ENCODE peak calls at places on chromosomes 4 and X, in ten cellular contexts. One of them, this sample, is unnamed.

GRCh38 chr4:80388284-80388607 is 52.7 kb downstream of the CFAP299 start:
- DNase-seq in stomach: no peak
- DNase-seq in lower leg skin: no peak
- DNase-seq in uterus: no peak
- DNase-seq in Peyer's patch: no peak
- DNase-seq in H54: no peak
- DNase-seq in A549: no peak
- DNase-seq in NB4: no peak
- DNase-seq in adrenal gland: no peak
- DNase-seq in breast epithelium: no peak
- DNase-seq in this sample: no peak

GRCh38 chrX:38618152-38618551 is 56.8 kb downstream of the TSPAN7 start:
- DNase-seq in NB4: peak
- DNase-seq in A549: no peak
- DNase-seq in lower leg skin: no peak
- DNase-seq in H54: no peak
- DNase-seq in stomach: no peak
- DNase-seq in adrenal gland: no peak
- DNase-seq in uterus: no peak
- DNase-seq in Peyer's patch: no peak
- DNase-seq in breast epithelium: no peak
- DNase-seq in this sample: peak

GRCh38 chrX:71534773-71535544 is 2.1 kb downstream of the OGT start:
- DNase-seq in adrenal gland: no peak
- DNase-seq in NB4: no peak
- DNase-seq in stomach: no peak
- DNase-seq in H54: no peak
- DNase-seq in A549: no peak
- DNase-seq in Peyer's patch: no peak
- DNase-seq in uterus: no peak
- DNase-seq in breast epithelium: no peak
- DNase-seq in lower leg skin: no peak
- DNase-seq in this sample: peak

GRCh38 chr4:111045992-111046391 is 423.1 kb upstream of the PITX2 start:
- DNase-seq in H54: no peak
- DNase-seq in lower leg skin: no peak
- DNase-seq in A549: no peak
- DNase-seq in adrenal gland: no peak
- DNase-seq in NB4: no peak
- DNase-seq in breast epithelium: no peak
- DNase-seq in stomach: no peak
- DNase-seq in Peyer's patch: no peak
- DNase-seq in uterus: no peak
- DNase-seq in this sample: no peak

GRCh38 chrX:73214366-73215094 is at the start of gene NAP1L2:
- DNase-seq in adrenal gland: peak
- DNase-seq in stomach: no peak
- DNase-seq in NB4: peak
- DNase-seq in A549: peak
- DNase-seq in H54: no peak
- DNase-seq in uterus: peak
- DNase-seq in lower leg skin: peak
- DNase-seq in breast epithelium: peak
- DNase-seq in Peyer's patch: no peak
- DNase-seq in this sample: no peak

GRCh38 chr4:110988741-110989140 is 365.9 kb upstream of the PITX2 start:
- DNase-seq in NB4: no peak
- DNase-seq in lower leg skin: no peak
- DNase-seq in breast epithelium: no peak
- DNase-seq in Peyer's patch: no peak
- DNase-seq in A549: no peak
- DNase-seq in adrenal gland: no peak
- DNase-seq in stomach: no peak
- DNase-seq in H54: no peak
- DNase-seq in uterus: no peak
- DNase-seq in this sample: no peak

GRCh38 chr4:8066336-8066931 is 92.2 kb downstream of the ABLIM2 start:
- DNase-seq in A549: no peak
- DNase-seq in stomach: no peak
- DNase-seq in uterus: no peak
- DNase-seq in Peyer's patch: no peak
- DNase-seq in adrenal gland: no peak
- DNase-seq in NB4: no peak
- DNase-seq in H54: no peak
- DNase-seq in breast epithelium: no peak
- DNase-seq in lower leg skin: no peak
- DNase-seq in this sample: no peak

GRCh38 chr4:77052352-77052751 is 23.4 kb downstream of the CCNI start:
- DNase-seq in adrenal gland: peak
- DNase-seq in lower leg skin: no peak
- DNase-seq in H54: no peak
- DNase-seq in stomach: peak
- DNase-seq in A549: peak
- DNase-seq in uterus: peak
- DNase-seq in Peyer's patch: peak
- DNase-seq in NB4: peak
- DNase-seq in breast epithelium: no peak
- DNase-seq in this sample: peak

GRCh38 chr4:7941111-7942018 is 1.7 kb upstream of the AFAP1 start:
- DNase-seq in lower leg skin: no peak
- DNase-seq in adrenal gland: no peak
- DNase-seq in H54: peak
- DNase-seq in uterus: no peak
- DNase-seq in NB4: no peak
- DNase-seq in Peyer's patch: no peak
- DNase-seq in breast epithelium: no peak
- DNase-seq in A549: no peak
- DNase-seq in stomach: no peak
- DNase-seq in this sample: no peak

GRCh38 chr4:18081708-18082107 is 60.2 kb upstream of the LCORL start:
- DNase-seq in stomach: no peak
- DNase-seq in H54: no peak
- DNase-seq in Peyer's patch: no peak
- DNase-seq in A549: no peak
- DNase-seq in adrenal gland: no peak
- DNase-seq in NB4: no peak
- DNase-seq in uterus: no peak
- DNase-seq in lower leg skin: no peak
- DNase-seq in breast epithelium: no peak
- DNase-seq in this sample: no peak

DNA sequence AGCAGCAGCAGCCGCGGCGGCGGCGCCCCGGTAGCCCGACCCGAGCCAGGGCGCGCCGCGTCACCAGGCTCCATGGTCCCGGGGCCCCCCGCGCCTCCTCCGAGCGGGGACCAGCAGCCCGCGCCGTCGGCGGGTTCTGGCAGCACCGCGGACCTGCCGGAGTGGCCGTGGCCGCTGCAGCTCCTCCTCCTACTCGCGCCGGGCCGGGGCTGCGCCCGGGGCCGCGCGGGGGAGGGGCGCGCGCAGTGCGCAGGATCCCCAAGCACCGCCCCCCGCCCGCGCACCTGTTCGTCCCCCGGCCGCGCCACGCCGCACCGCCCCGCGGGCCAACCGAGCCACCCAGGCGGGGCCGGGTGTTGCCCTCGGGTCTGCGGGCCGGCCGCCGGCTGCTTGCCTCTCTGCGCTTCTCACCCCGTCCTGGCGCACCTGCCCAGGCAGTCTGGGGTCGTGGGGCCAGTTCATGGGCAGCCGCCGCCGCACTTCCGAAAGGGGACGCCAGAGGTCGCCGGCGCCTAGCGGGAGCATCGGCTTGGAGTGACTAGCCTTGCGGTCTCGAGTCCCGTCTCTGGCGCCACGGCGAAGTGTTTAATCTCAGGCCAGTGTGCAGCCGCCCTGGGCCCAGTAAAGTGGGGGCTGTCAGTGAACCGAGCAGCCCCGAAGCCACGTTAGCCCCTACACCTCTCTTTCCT is at the start of gene SLC9A7:
- DNase-seq in Peyer's patch: peak
- DNase-seq in H54: no peak
- DNase-seq in uterus: peak
- DNase-seq in stomach: peak
- DNase-seq in NB4: peak
- DNase-seq in lower leg skin: peak
- DNase-seq in adrenal gland: peak
- DNase-seq in A549: peak
- DNase-seq in breast epithelium: peak
- DNase-seq in this sample: peak
- TF ChIP-seq POLR2A in Peyer's patch: no peak
- TF ChIP-seq POLR2A in H54: peak
- TF ChIP-seq POLR2A in uterus: no peak
- TF ChIP-seq POLR2A in stomach: no peak
- TF ChIP-seq POLR2A in NB4: no peak
- TF ChIP-seq POLR2A in lower leg skin: no peak
- TF ChIP-seq POLR2A in adrenal gland: peak
- TF ChIP-seq POLR2A in A549: peak
- TF ChIP-seq POLR2A in breast epithelium: no peak
- TF ChIP-seq POLR2A in this sample: no peak

DNA sequence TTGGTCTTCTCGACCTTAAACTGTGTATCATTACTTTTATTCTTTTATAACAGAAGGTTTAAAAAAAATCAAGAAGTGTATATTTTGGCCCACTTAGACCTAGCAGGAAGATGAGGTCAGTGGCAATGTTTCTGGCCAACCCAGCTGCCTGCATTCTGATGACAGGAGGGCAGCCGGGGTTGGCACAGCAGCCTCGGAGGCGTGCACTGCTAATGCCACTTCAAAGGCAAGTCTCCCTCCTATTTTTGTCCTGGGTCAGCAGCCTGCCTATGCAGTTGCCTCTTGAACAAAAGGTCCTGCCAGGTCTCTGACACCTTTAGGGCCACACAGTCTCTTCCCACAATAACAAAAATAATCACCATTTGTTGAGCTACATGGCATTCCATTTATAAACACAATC is 89.4 kb upstream of the MYOZ2 start:
- DNase-seq in stomach: peak
- DNase-seq in uterus: no peak
- DNase-seq in A549: no peak
- DNase-seq in adrenal gland: peak
- DNase-seq in lower leg skin: no peak
- DNase-seq in H54: no peak
- DNase-seq in Peyer's patch: no peak
- DNase-seq in NB4: no peak
- DNase-seq in breast epithelium: peak
- DNase-seq in this sample: no peak
- TF ChIP-seq POLR2A in stomach: no peak
- TF ChIP-seq POLR2A in uterus: no peak
- TF ChIP-seq POLR2A in A549: no peak
- TF ChIP-seq POLR2A in adrenal gland: no peak
- TF ChIP-seq POLR2A in lower leg skin: no peak
- TF ChIP-seq POLR2A in H54: no peak
- TF ChIP-seq POLR2A in Peyer's patch: no peak
- TF ChIP-seq POLR2A in NB4: no peak
- TF ChIP-seq POLR2A in breast epithelium: no peak
- TF ChIP-seq POLR2A in this sample: no peak

GRCh38 chrX:14028473-14028872 is 1.2 kb downstream of the GEMIN8 start:
- DNase-seq in stomach: no peak
- DNase-seq in NB4: no peak
- DNase-seq in A549: no peak
- DNase-seq in breast epithelium: no peak
- DNase-seq in uterus: no peak
- DNase-seq in Peyer's patch: no peak
- DNase-seq in lower leg skin: no peak
- DNase-seq in adrenal gland: no peak
- DNase-seq in H54: no peak
- DNase-seq in this sample: no peak

GRCh38 chrX:14030248-14030592 is 528 bp upstream of the GEMIN8 start:
- DNase-seq in adrenal gland: no peak
- DNase-seq in uterus: no peak
- DNase-seq in NB4: peak
- DNase-seq in stomach: no peak
- DNase-seq in lower leg skin: no peak
- DNase-seq in A549: no peak
- DNase-seq in Peyer's patch: no peak
- DNase-seq in breast epithelium: no peak
- DNase-seq in H54: no peak
- DNase-seq in this sample: peak

GRCh38 chrX:14029039-14029424 is 660 bp downstream of the GEMIN8 start:
- DNase-seq in stomach: no peak
- DNase-seq in uterus: no peak
- DNase-seq in A549: no peak
- DNase-seq in Peyer's patch: no peak
- DNase-seq in H54: no peak
- DNase-seq in adrenal gland: no peak
- DNase-seq in breast epithelium: no peak
- DNase-seq in lower leg skin: no peak
- DNase-seq in NB4: peak
- DNase-seq in this sample: peak

GRCh38 chrX:14027511-14028019 is 2.1 kb downstream of the GEMIN8 start:
- DNase-seq in adrenal gland: no peak
- DNase-seq in H54: no peak
- DNase-seq in lower leg skin: no peak
- DNase-seq in stomach: no peak
- DNase-seq in Peyer's patch: no peak
- DNase-seq in breast epithelium: no peak
- DNase-seq in uterus: no peak
- DNase-seq in NB4: peak
- DNase-seq in A549: peak
- DNase-seq in this sample: peak

GRCh38 chrX:14029425-14030247 is at the start of gene GEMIN8:
- DNase-seq in A549: peak
- DNase-seq in NB4: peak
- DNase-seq in adrenal gland: peak
- DNase-seq in uterus: peak
- DNase-seq in Peyer's patch: peak
- DNase-seq in lower leg skin: peak
- DNase-seq in stomach: peak
- DNase-seq in breast epithelium: peak
- DNase-seq in H54: peak
- DNase-seq in this sample: peak
- TF ChIP-seq POLR2A in A549: peak
- TF ChIP-seq POLR2A in NB4: peak
- TF ChIP-seq POLR2A in adrenal gland: peak
- TF ChIP-seq POLR2A in uterus: peak
- TF ChIP-seq POLR2A in Peyer's patch: peak
- TF ChIP-seq POLR2A in lower leg skin: no peak
- TF ChIP-seq POLR2A in stomach: no peak
- TF ChIP-seq POLR2A in breast epithelium: no peak
- TF ChIP-seq POLR2A in H54: peak
- TF ChIP-seq POLR2A in this sample: peak

DNA sequence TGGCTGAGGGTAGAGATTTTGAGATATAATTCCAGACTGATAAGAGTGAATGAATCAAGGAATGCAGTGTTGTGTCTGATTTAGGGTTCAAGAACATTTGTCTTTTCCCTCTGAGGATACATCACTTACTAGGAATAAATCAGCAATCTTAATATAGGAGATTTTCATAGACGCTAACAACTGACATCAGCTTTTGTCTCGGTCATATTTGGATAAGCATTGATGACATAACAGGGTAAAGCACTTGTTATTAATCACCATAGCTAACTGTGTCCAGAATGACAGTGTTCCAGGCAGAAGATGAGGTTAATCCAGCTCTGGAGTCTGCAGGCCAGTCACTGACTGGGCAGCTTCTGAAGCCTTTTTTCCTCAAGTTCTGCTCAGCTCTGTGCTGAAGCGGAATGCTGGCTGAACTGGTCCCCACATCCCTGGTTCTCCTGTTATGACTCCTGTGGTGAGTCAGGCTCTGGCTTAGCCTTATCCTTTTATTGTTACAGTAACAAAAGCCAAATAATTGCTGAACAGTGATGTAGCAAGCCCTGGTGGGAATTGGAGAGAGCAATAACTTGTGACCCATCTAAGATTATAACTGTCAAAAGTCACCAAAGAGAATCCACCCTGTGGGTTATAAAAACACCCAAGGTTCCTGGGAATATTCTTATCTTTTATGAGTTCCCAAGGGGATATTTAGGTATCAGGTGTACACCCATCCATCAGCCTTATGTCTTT is 41.8 kb downstream of the FNIP2 start:
- DNase-seq in breast epithelium: peak
- DNase-seq in A549: peak
- DNase-seq in adrenal gland: peak
- DNase-seq in NB4: no peak
- DNase-seq in H54: peak
- DNase-seq in uterus: peak
- DNase-seq in stomach: peak
- DNase-seq in lower leg skin: peak
- DNase-seq in Peyer's patch: no peak
- DNase-seq in this sample: peak
- TF ChIP-seq POLR2A in breast epithelium: no peak
- TF ChIP-seq POLR2A in A549: no peak
- TF ChIP-seq POLR2A in adrenal gland: no peak
- TF ChIP-seq POLR2A in NB4: no peak
- TF ChIP-seq POLR2A in H54: no peak
- TF ChIP-seq POLR2A in uterus: no peak
- TF ChIP-seq POLR2A in stomach: no peak
- TF ChIP-seq POLR2A in lower leg skin: no peak
- TF ChIP-seq POLR2A in Peyer's patch: no peak
- TF ChIP-seq POLR2A in this sample: no peak